ENCODE peak calls at places on chromosome 9, in seven cellular contexts. Z is ELR, D is heart left ventricle, C is ecto neural progenitor cell, W is ACHN, G is C1 segment of cervical spinal cord, V is mucosa of gallbladder. U is an unnamed sample.
A peak's percentile ranks its signal among the peaks of the same experiment; 100 is the strongest.

GRCh38 chr9:4035809-4036208 is 264.1 kb downstream of the GLIS3 start:
- DNase-seq in Z (no peak), D (no peak), C (no peak), W (no peak), G (no peak), V (no peak), U (no peak)

GRCh38 chr9:3751125-3751758 is 225.4 kb upstream of the RFX3 start:
- DNase-seq in Z (no peak), D (no peak), C (no peak), W (peak; percentile 81), G (no peak), V (no peak), U (no peak)

GRCh38 chr9:136259517-136259813 is 13.9 kb upstream of the QSOX2 start:
- DNase-seq in Z (no peak), D (no peak), C (no peak), W (no peak), G (no peak), V (no peak), U (no peak)

GRCh38 chr9:2159521-2160417 is 144.6 kb downstream of the SMARCA2 start:
- DNase-seq in Z (peak; percentile 26), D (no peak), C (no peak), W (no peak), G (peak; percentile 76), V (no peak), U (no peak)

GRCh38 chr9:73219985-73220626 is 68.4 kb downstream of the ANXA1 start:
- DNase-seq in Z (peak; percentile 63), D (no peak), C (no peak), W (peak; percentile 2), G (no peak), V (no peak), U (no peak)

GRCh38 chr9:136627703-136628102 is 35.0 kb upstream of the EGFL7 start:
- DNase-seq in Z (no peak), D (peak; percentile 66), C (no peak), W (no peak), G (no peak), V (no peak), U (no peak)

GRCh38 chr9:104881991-104882555 is 45.9 kb downstream of the ABCA1 start:
- DNase-seq in Z (no peak), D (no peak), C (no peak), W (no peak), G (no peak), V (no peak), U (no peak)

GRCh38 chr9:90774682-90775081 is 26.9 kb upstream of the SYK start:
- DNase-seq in Z (no peak), D (no peak), C (no peak), W (no peak), G (no peak), V (no peak), U (no peak)

GRCh38 chr9:95834281-95834907 is 41.1 kb upstream of the ERCC6L2 start:
- DNase-seq in Z (no peak), D (no peak), C (no peak), W (no peak), G (no peak), V (no peak), U (no peak)

U was measured in CD4-positive, alpha-beta T cell.